ENCODE peak calls at places on chromosomes 12 and 14, in seven cellular contexts. F, E, A, L, Y, M and T are unnamed samples.

GRCh38 chr12:124851344-124851743 is 12.3 kb downstream of the SCARB1 start:
- DNase-seq in F (no peak), E (no peak), A (no peak), L (no peak), Y (no peak), M (no peak), T (peak; percentile 81)

GRCh38 chr14:78383060-78383459 is 212.9 kb downstream of the NRXN3 start:
- DNase-seq in F (no peak), E (no peak), A (no peak), L (no peak), Y (no peak), M (no peak), T (no peak)

GRCh38 chr14:33404054-33404453 is 465.4 kb downstream of the NPAS3 start:
- DNase-seq in F (no peak), E (no peak), A (peak; percentile 42), L (no peak), Y (no peak), M (peak; percentile 88), T (peak; percentile 82)

GRCh38 chr12:99709619-99710018 is 62.1 kb downstream of the GARIN6 start:
- DNase-seq in F (no peak), E (no peak), A (no peak), L (no peak), Y (no peak), M (no peak), T (no peak)

GRCh38 chr12:613996-614726 is 49.1 kb downstream of the NINJ2 start:
- DNase-seq in F (no peak), E (no peak), A (no peak), L (peak; percentile 73), Y (no peak), M (peak; percentile 8), T (no peak)

GRCh38 chr14:43481864-43482263 is 1025.2 kb downstream of the FSCB start:
- DNase-seq in F (no peak), E (no peak), A (no peak), L (no peak), Y (no peak), M (no peak), T (no peak)

GRCh38 chr14:89615421-89615820 is 198.4 kb upstream of the FOXN3 start:
- DNase-seq in F (no peak), E (no peak), A (no peak), L (no peak), Y (no peak), M (no peak), T (no peak)

GRCh38 chr12:130286741-130287140 is 50.9 kb upstream of the PIWIL1 start:
- DNase-seq in F (no peak), E (no peak), A (no peak), L (no peak), Y (no peak), M (no peak), T (no peak)

GRCh38 chr14:72677664-72678063 is 216.2 kb downstream of the DPF3 start:
- DNase-seq in F (no peak), E (no peak), A (no peak), L (no peak), Y (no peak), M (peak; percentile 49), T (no peak)

GRCh38 chr12:113778432-113779128 is 187.5 kb downstream of the RBM19 start:
- DNase-seq in F (no peak), E (no peak), A (no peak), L (no peak), Y (no peak), M (no peak), T (no peak)

GRCh38 chr12:113781415-113782198 is 184.5 kb downstream of the RBM19 start:
- DNase-seq in F (no peak), E (no peak), A (no peak), L (no peak), Y (no peak), M (peak; percentile 77), T (no peak)

GRCh38 chr12:113776536-113776935 is 189.6 kb downstream of the RBM19 start:
- DNase-seq in F (no peak), E (no peak), A (no peak), L (no peak), Y (no peak), M (no peak), T (no peak)

GRCh38 chr12:113777751-113778150 is 188.4 kb downstream of the RBM19 start:
- DNase-seq in F (no peak), E (no peak), A (no peak), L (no peak), Y (no peak), M (no peak), T (no peak)

GRCh38 chr12:113779774-113780173 is 186.4 kb downstream of the RBM19 start:
- DNase-seq in F (no peak), E (no peak), A (no peak), L (no peak), Y (no peak), M (no peak), T (no peak)
- TF ChIP-seq CTCF in F (no peak), E (no peak), A (no peak), L (no peak), Y (no peak), M (no peak), T (no peak)

GRCh38 chr14:101823081-101823480 is 61.6 kb downstream of the PPP2R5C start:
- DNase-seq in F (no peak), E (no peak), A (no peak), L (no peak), Y (no peak), M (no peak), T (no peak)
- H3K4me3 ChIP-seq in F (no peak overlapping the region), E (no peak overlapping the region), A (no peak overlapping the region), L (no peak overlapping the region), Y (no peak overlapping the region), M (no peak overlapping the region), T (no peak overlapping the region)

GRCh38 chr12:75704208-75704607 is 192.8 kb upstream of the KRR1 start:
- DNase-seq in F (no peak), E (no peak), A (no peak), L (no peak), Y (no peak), M (no peak), T (no peak)
- TF ChIP-seq CTCF in F (no peak), E (no peak), A (no peak), L (no peak), Y (no peak), M (no peak), T (no peak)

DNA sequence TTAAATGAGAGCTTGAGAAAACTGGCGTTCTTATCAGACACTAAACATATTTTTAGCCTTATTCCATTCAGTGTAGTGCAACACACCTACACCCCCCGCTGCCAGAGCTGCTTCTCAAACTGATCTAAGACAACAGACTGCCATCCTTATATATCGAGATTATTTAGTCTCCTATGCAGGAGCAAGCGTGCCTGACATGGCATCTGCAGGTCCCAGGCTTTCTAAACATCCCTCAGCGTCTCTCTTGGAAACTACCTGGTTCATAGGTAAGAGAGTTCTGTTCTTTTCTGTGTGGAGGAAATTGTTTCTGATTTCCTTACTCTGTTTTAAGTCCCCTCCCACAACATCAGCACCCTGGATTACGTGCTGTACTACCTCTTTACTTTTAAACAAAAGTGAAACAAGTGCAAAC is 117.1 kb upstream of the PTPRB start:
- DNase-seq in F (no peak), E (no peak), A (no peak), L (no peak), Y (peak; percentile 42), M (no peak), T (no peak)
- H3K4me3 ChIP-seq in F (no peak overlapping the region), E (no peak overlapping the region), A (no peak overlapping the region), L (no peak overlapping the region), Y (peak overlapping the region; percentile 17), M (no peak overlapping the region), T (no peak overlapping the region)

GRCh38 chr14:86464386-86464785 is 934.4 kb downstream of the FLRT2 start:
- DNase-seq in F (no peak), E (no peak), A (no peak), L (no peak), Y (no peak), M (peak; percentile 6), T (no peak)

GRCh38 chr14:86457729-86458128 is 927.8 kb downstream of the FLRT2 start:
- DNase-seq in F (no peak), E (no peak), A (no peak), L (no peak), Y (no peak), M (no peak), T (no peak)

DNA sequence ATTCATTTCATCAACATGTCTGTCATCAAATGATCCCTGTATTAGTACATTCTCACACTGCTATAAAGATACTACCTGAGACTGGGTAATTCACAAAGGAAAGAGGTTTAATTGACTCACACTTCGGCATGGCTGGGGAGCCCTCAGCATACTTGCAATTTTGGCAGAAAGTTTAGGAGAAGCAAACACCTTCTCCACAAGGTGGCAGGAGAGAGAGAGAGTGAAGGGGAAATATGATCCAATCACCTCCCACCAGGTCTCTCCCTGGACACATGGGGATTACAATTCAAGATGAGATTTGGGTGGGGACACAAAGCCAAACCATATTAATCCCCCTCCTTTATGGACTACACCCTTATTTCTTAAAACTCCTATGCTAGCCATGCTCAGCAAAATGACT is 932.2 kb downstream of the FLRT2 start:
- DNase-seq in F (no peak), E (peak; percentile 9), A (no peak), L (no peak), Y (no peak), M (peak; percentile 26), T (no peak)
- TF ChIP-seq CTCF in F (peak; percentile 35), E (peak; percentile 44), A (peak; percentile 52), L (peak; percentile 61), Y (no peak), M (peak; percentile 36), T (peak; percentile 48)

GRCh38 chr14:32102152-32102787 is 25.2 kb downstream of the ARHGAP5 start:
- DNase-seq in F (no peak), E (no peak), A (no peak), L (no peak), Y (no peak), M (no peak), T (no peak)
- H3K4me3 ChIP-seq in F (no peak overlapping the region), E (no peak overlapping the region), A (no peak overlapping the region), L (no peak overlapping the region), Y (no peak overlapping the region), M (no peak overlapping the region), T (no peak overlapping the region)

GRCh38 chr14:36208690-36209278 is 32.3 kb upstream of the PTCSC3 start:
- DNase-seq in F (no peak), E (no peak), A (no peak), L (no peak), Y (no peak), M (no peak), T (no peak)

GRCh38 chr14:36212577-36212976 is 36.1 kb upstream of the PTCSC3 start:
- DNase-seq in F (no peak), E (no peak), A (no peak), L (no peak), Y (no peak), M (no peak), T (no peak)

GRCh38 chr14:36212987-36213386 is 36.5 kb upstream of the PTCSC3 start:
- DNase-seq in F (no peak), E (no peak), A (no peak), L (no peak), Y (no peak), M (no peak), T (no peak)

GRCh38 chr14:36204674-36205073 is 28.2 kb upstream of the PTCSC3 start:
- DNase-seq in F (no peak), E (no peak), A (no peak), L (no peak), Y (no peak), M (no peak), T (no peak)

DNA sequence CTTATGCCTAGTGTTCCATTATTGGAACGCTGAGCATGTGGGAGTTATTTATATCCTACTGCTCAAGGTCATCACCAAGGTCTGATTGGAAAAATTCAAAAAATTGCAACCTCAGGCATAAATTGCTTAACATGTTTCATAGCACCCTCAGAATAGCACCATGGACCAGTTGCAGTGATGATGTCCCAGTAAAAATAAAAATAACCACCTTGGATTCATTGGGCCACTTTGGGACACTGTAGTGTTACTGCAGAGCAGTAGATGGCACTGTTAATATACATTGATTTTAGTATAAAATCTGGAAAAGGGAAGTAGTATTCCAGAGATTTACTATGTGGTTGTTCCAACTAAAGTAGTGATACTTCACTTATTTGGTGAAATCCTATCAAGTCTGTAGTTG is 31.0 kb upstream of the PTCSC3 start:
- DNase-seq in F (no peak), E (no peak), A (no peak), L (peak; percentile 14), Y (no peak), M (peak; percentile 22), T (no peak)
- TF ChIP-seq CTCF in F (no peak), E (no peak), A (peak; percentile 31), L (peak; percentile 53), Y (peak; percentile 19), M (peak; percentile 44), T (peak; percentile 51)